ENCODE peak calls at places on chromosomes 4 and X, in ten cellular contexts. H, I, X, C, A, O, R, Y, W and P are unnamed samples. For H3K4me1, the result is how much of the 10 kb centered on the place peaks cover.

GRCh38 chr4:138196153-138196552 is 46.0 kb downstream of the SLC7A11 start:
- ATAC-seq in W (no peak), H (no peak), Y (no peak), A (no peak), O (peak), R (no peak), C (no peak), I (no peak), X (no peak), P (no peak)

GRCh38 chr4:85933306-85933640 is 426.6 kb downstream of the MAPK10 start:
- ATAC-seq in C (no peak), X (no peak), H (peak), Y (no peak), W (no peak), A (no peak), R (peak), I (no peak), O (no peak), P (no peak)

GRCh38 chrX:115413246-115413878 is 123.8 kb downstream of the LUZP4 start:
- ATAC-seq in H (no peak), X (no peak), W (no peak), Y (no peak), I (no peak), R (no peak), O (no peak), C (no peak), A (no peak), P (no peak)

GRCh38 chrX:38154340-38154739 is 66.3 kb downstream of the SRPX start:
- ATAC-seq in A (no peak), O (no peak), H (no peak), R (no peak), W (no peak), Y (no peak), X (no peak), C (no peak), I (no peak), P (no peak)

GRCh38 chrX:103536732-103537131 is 17.4 kb upstream of the RAB40A start:
- ATAC-seq in R (no peak), Y (no peak), A (no peak), W (no peak), O (no peak), X (no peak), I (no peak), H (no peak), C (no peak), P (no peak)

GRCh38 chrX:84469226-84469625 is 33.0 kb downstream of the HDX start:
- ATAC-seq in O (no peak), W (no peak), H (no peak), A (no peak), X (no peak), R (no peak), Y (no peak), I (no peak), C (no peak), P (no peak)

GRCh38 chr4:124555959-124556358 is 156.6 kb downstream of the ANKRD50 start:
- ATAC-seq in O (no peak), W (no peak), H (no peak), I (no peak), C (no peak), A (no peak), Y (no peak), X (no peak), R (no peak), P (no peak)

GRCh38 chr4:106486533-106486932 is 118.0 kb upstream of the GIMD1 start:
- ATAC-seq in H (no peak), C (no peak), A (no peak), Y (no peak), X (no peak), W (no peak), O (no peak), R (no peak), I (no peak), P (no peak)

GRCh38 chr4:30904593-30904992 is 184.4 kb downstream of the PCDH7 start:
- ATAC-seq in H (no peak), Y (no peak), I (no peak), A (peak), O (no peak), C (no peak), X (no peak), W (no peak), R (no peak), P (no peak)

GRCh38 chr4:87005369-87005689 is 70.5 kb downstream of the AFF1 start:
- ATAC-seq in R (no peak), X (no peak), I (no peak), W (no peak), A (no peak), Y (no peak), O (no peak), H (no peak), C (no peak), P (no peak)

GRCh38 chrX:151151668-151152267 is 24.6 kb upstream of the GPR50 start:
- ATAC-seq in I (peak), A (peak), O (peak), C (peak), Y (peak), X (peak), W (peak), H (no peak), R (peak), P (no peak)

GRCh38 chr4:147480891-147481576 is at the start of gene EDNRA:
- ATAC-seq in X (no peak), R (peak), C (peak), O (peak), A (no peak), W (peak), Y (no peak), I (peak), H (peak), P (peak)

GRCh38 chr4:109648266-109648996 is 54.8 kb downstream of the CASP6 start:
- ATAC-seq in X (no peak), Y (no peak), H (no peak), O (no peak), I (no peak), C (no peak), R (no peak), W (no peak), A (peak), P (no peak)

GRCh38 chr4:91304292-91304691 is 999.5 kb upstream of the GRID2 start:
- ATAC-seq in W (no peak), O (no peak), C (no peak), A (no peak), X (no peak), Y (no peak), H (no peak), R (no peak), I (no peak), P (no peak)

GRCh38 chr4:15352508-15352907 is 75.3 kb upstream of the C1QTNF7 start:
- ATAC-seq in R (no peak), C (no peak), W (no peak), A (no peak), O (peak), Y (no peak), H (no peak), I (no peak), X (no peak), P (peak)

GRCh38 chr4:10089346-10089745 is 27.3 kb downstream of the WDR1 start:
- ATAC-seq in A (no peak), Y (peak), I (peak), X (no peak), W (no peak), O (no peak), C (peak), H (no peak), R (peak), P (no peak)

GRCh38 chr4:87025023-87025613 is 90.3 kb downstream of the AFF1 start:
- ATAC-seq in R (no peak), C (no peak), W (peak), A (no peak), H (no peak), I (peak), X (no peak), O (no peak), Y (no peak), P (no peak)

GRCh38 chr4:79454656-79455055 is 46.6 kb upstream of the GK2 start:
- ATAC-seq in H (no peak), Y (no peak), C (no peak), W (no peak), R (no peak), I (no peak), A (no peak), O (no peak), X (no peak), P (no peak)

GRCh38 chrX:15916704-15917084 is 62.1 kb upstream of the AP1S2 start:
- ATAC-seq in R (peak), Y (no peak), C (no peak), A (no peak), H (no peak), O (peak), X (no peak), I (no peak), W (no peak), P (no peak)

GRCh38 chrX:21487832-21488231 is 113.6 kb downstream of the CNKSR2 start:
- ATAC-seq in W (no peak), H (no peak), A (no peak), C (no peak), X (no peak), O (no peak), Y (no peak), R (no peak), I (no peak), P (no peak)

GRCh38 chr4:37648084-37648817 is 37.9 kb downstream of the RELL1 start:
- ATAC-seq in A (no peak), X (peak), H (peak), O (peak), I (peak), Y (peak), W (peak), R (peak), C (peak), P (peak)

GRCh38 chrX:46244451-46244850 is 300.8 kb downstream of the ZNF674 start:
- ATAC-seq in C (no peak), Y (no peak), R (no peak), W (no peak), I (no peak), X (no peak), H (no peak), O (no peak), A (no peak), P (no peak)

GRCh38 chrX:130916636-130917422 is 13.8 kb upstream of the ENOX2 start:
- ATAC-seq in R (peak), O (peak), A (peak), C (peak), X (peak), I (peak), Y (no peak), H (peak), W (peak), P (peak)

GRCh38 chr4:121155893-121156292 is 8.2 kb downstream of the TNIP3 start:
- ATAC-seq in A (no peak), R (peak), X (no peak), H (no peak), I (no peak), W (peak), C (no peak), Y (no peak), O (peak), P (no peak)

GRCh38 chr4:83240379-83240875 is 44.2 kb downstream of the COQ2 start:
- ATAC-seq in A (peak), H (no peak), C (no peak), O (no peak), R (peak), I (no peak), Y (no peak), W (no peak), X (no peak), P (peak)

GRCh38 chr4:168722391-168722790 is 225.5 kb downstream of the PALLD start:
- ATAC-seq in R (no peak), X (no peak), A (no peak), H (no peak), O (no peak), I (no peak), W (no peak), C (no peak), Y (no peak), P (no peak)

GRCh38 chr4:177315767-177316490 is 6.3 kb downstream of the NEIL3 start:
- ATAC-seq in H (no peak), O (no peak), A (peak), R (no peak), X (no peak), Y (no peak), I (no peak), W (no peak), C (no peak), P (no peak)

GRCh38 chr4:177308125-177308524 is 1.5 kb upstream of the NEIL3 start:
- ATAC-seq in A (no peak), R (no peak), Y (no peak), W (peak), O (peak), C (no peak), H (peak), I (no peak), X (no peak), P (no peak)

GRCh38 chr4:177308842-177309524 is 691 bp upstream of the NEIL3 start:
- ATAC-seq in Y (no peak), O (peak), C (no peak), A (no peak), I (no peak), R (no peak), X (no peak), W (no peak), H (no peak), P (no peak)

GRCh38 chr4:177309525-177310371 is at the start of gene NEIL3:
- ATAC-seq in C (peak), Y (no peak), I (peak), A (peak), W (peak), H (peak), R (peak), O (peak), X (peak), P (peak)

DNA sequence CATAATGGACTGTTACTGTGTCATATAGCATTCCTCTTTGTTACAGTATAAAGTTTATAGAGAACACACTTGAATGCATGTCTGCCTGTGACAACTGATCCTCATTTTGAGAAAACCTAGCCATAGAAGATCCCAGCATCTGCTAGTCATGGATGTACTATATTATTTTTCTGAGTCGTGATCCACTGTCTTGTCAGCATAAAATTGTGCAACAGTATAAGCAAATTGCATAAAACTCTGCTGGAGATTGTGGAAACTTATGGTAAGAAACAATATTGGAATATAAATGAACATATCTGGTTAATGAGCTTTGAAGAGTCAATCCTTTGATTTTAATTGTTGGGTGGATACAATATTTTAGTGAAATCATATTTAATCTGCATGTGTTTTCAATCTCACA is 3.6 kb downstream of the NEIL3 start:
- ATAC-seq in H (no peak), Y (no peak), X (no peak), C (no peak), A (no peak), O (no peak), R (no peak), I (no peak), W (no peak), P (no peak)
- H3K4me1 ChIP-seq in H (under half), Y (under half), X (under half), C (under half), A (under half), O (under half), R (under half), I (under half), W (half or more), P (under half)

GRCh38 chr4:6782147-6782845 is at the start of gene KIAA0232:
- ATAC-seq in H (peak), I (peak), R (peak), C (peak), A (peak), O (peak), W (peak), X (peak), Y (peak), P (peak)
- TF ChIP-seq POLR2A in H (peak), I (no peak), R (peak), C (peak), A (peak), O (no peak), W (peak), X (peak), Y (peak), P (peak)

GRCh38 chr4:54063224-54063623 is 1.2 kb downstream of the CHIC2 start:
- ATAC-seq in O (no peak), W (no peak), R (peak), H (no peak), X (peak), A (peak), I (peak), Y (no peak), C (no peak), P (no peak)

GRCh38 chr4:54063737-54064316 is 578 bp downstream of the CHIC2 start:
- ATAC-seq in I (peak), O (peak), W (peak), A (peak), R (peak), C (peak), Y (peak), H (peak), X (peak), P (no peak)

GRCh38 chr4:54062392-54062791 is 2.0 kb downstream of the CHIC2 start:
- ATAC-seq in Y (no peak), X (no peak), H (no peak), A (no peak), C (no peak), I (no peak), R (peak), O (no peak), W (no peak), P (no peak)

GRCh38 chr4:54061873-54062272 is 2.5 kb downstream of the CHIC2 start:
- ATAC-seq in R (no peak), H (no peak), O (no peak), X (no peak), A (no peak), Y (no peak), C (no peak), I (no peak), W (no peak), P (no peak)

DNA sequence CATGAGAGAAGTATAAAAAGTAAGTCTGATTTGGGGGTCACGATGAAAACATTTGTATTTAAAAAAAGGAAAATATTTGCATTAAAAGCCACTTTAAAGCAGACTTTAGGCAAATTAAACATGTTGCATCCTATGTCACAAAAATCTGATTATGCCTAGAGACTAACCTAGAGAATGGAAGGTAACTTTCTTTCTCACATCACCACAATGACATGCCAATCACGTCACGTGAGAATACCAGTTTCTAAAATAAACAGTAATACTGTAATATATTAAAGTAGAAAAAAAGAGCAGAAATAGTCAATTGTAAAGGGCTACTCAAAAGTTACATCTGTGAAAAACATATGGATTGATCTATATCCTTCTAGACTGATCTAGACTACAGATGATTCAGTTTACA is 3.3 kb downstream of the CHIC2 start:
- ATAC-seq in A (no peak), C (no peak), H (no peak), X (no peak), W (no peak), I (no peak), R (no peak), Y (no peak), O (no peak), P (no peak)
- H3K4me1 ChIP-seq in A (under half), C (under half), H (under half), X (under half), W (under half), I (half or more), R (under half), Y (half or more), O (half or more), P (half or more)

DNA sequence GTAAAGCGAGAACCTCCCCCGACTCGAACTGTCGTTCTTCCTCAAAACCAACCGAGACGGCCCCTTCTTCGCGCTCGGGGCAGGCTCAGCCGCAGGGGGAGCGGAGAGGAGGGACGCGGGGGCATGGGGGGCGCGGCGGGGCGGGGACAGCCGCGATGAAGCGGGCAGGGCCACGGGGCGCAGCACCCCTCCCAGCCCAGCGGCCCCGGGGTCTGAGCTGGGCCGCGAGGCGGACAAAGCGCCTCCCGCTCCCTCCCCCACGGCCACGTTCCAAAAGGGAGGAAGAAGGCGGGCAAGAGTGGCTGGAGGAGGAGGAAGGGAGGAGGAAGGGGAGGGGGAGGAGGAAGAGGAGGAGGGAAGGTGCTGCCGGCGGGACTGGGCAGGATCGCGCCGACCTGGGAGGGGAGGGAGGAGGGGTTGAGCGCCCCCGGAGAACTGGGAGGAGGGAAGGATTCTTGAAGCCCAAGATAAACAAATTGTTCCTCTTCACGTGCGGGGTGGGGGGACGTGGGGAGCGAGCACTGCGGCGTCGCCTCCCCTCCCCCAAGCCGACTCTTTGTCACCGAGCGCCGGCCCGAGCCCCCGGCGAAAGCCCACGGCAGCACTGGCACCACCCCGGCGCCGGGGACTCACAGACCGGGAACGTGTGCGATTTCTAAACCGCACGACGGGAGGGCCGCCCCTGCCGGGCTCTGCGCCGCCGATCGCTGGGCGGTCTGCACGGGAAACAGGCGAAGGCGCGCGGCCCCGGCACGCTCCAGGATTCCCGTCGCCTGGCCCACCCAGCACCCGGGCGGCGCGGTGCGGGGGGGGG is 2.9 kb downstream of the MAML3 start:
- ATAC-seq in A (peak), Y (peak), H (peak), R (peak), W (peak), X (peak), I (peak), O (peak), C (peak), P (peak)
- TF ChIP-seq POLR2A in A (no peak), Y (peak), H (peak), R (peak), W (peak), X (no peak), I (no peak), O (no peak), C (no peak), P (peak)

GRCh38 chr4:57102050-57102564 is 8.1 kb downstream of the IGFBP7 start:
- ATAC-seq in C (no peak), W (peak), O (peak), H (peak), I (no peak), X (no peak), Y (peak), R (peak), A (no peak), P (peak)
- H3K4me1 ChIP-seq in C (under half), W (half or more), O (half or more), H (under half), I (under half), X (under half), Y (under half), R (under half), A (under half), P (under half)

DNA sequence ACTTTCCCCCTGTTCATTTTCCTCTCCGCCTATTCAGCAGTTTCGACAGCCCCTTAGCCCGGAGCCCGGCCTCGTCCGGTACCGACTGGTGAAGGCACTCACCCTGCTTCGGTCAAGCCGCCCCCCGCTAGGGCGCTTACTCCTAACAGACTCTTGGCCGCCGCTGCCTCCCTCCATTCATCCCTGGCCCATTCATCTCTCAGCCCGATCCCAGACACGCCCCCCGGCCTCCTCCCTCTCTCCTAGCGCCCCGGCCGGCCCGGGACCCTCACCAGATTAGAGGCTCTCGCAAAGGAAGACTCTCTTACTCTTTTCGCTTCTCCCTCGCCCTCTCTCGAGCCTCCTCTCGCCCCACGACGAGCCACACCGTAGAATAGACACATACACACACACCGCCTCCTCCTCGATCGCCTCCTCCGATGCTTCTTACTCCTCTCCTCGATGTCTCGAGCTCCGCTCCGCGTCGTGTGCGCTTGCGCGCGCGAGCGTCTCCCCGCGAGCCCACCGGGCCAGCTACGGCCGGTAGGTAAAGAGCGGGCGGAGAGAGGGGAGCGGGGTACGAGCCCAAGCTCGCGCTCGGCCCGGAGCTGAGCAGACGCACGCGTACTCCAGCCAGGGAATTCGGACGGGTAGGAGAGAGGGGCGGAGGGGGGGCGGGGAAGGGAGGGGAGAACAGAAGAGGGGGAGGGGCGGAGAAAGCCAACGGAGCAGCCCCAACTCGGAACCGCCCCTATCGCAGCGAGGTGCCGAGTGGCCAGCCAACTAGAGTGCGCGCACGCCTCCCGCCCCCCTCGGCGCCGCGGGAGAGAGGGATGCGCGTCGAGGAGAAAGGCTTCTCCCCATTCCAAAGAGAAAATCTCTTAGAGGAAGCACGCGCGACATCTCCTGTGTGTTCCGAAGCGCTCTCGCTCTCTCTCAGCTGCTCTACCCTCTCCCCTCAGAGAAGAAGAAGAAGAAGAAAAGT is at the start of gene WNK3:
- ATAC-seq in R (peak), Y (peak), O (peak), H (peak), I (peak), W (peak), C (no peak), X (no peak), A (no peak), P (peak)
- TF ChIP-seq POLR2A in R (no peak), Y (no peak), O (no peak), H (no peak), I (no peak), W (no peak), C (no peak), X (no peak), A (no peak), P (peak)